ENCODE peak calls at places on chromosome 15, in five cellular contexts. I, D, U, G and R are unnamed samples. For H3K27me3, the result is how much of the 10 kb centered on the place peaks cover.

GRCh38 chr15:65101418-65101890 is 13.5 kb downstream of the UBAP1L start:
- DNase-seq in G (peak), I (peak), U (peak), D (peak), R (peak)

GRCh38 chr15:38750816-38751215 is 186.2 kb upstream of the RASGRP1 start:
- DNase-seq in D (no peak), U (no peak), G (no peak), I (no peak), R (no peak)

GRCh38 chr15:70127797-70128756 is 30.4 kb upstream of the TLE3 start:
- DNase-seq in U (no peak), D (no peak), G (no peak), I (no peak), R (no peak)

GRCh38 chr15:39691229-39691628 is 91.4 kb downstream of the FSIP1 start:
- DNase-seq in U (no peak), I (no peak), G (no peak), D (no peak), R (no peak)

GRCh38 chr15:63832620-63833245 is 1.0 kb downstream of the HERC1 start:
- DNase-seq in I (no peak), G (no peak), U (peak), D (no peak), R (no peak)

GRCh38 chr15:90814193-90814811 is 54.1 kb upstream of the FURIN start:
- DNase-seq in D (no peak), U (no peak), I (no peak), G (no peak), R (no peak)

GRCh38 chr15:100863406-100864198 is 16.0 kb upstream of the ALDH1A3 start:
- DNase-seq in G (no peak), I (peak), D (no peak), U (no peak), R (no peak)

GRCh38 chr15:28936081-28936480 is 50.3 kb downstream of the APBA2 start:
- DNase-seq in G (no peak), I (no peak), U (no peak), D (no peak), R (no peak)

GRCh38 chr15:38702178-38702912 is 137.7 kb upstream of the RASGRP1 start:
- DNase-seq in U (no peak), D (no peak), G (no peak), I (no peak), R (no peak)

GRCh38 chr15:83092309-83092976 is 15.0 kb upstream of the TM6SF1 start:
- DNase-seq in U (peak), G (no peak), I (peak), D (no peak), R (peak)

GRCh38 chr15:33882921-33883320 is 85.4 kb upstream of the CHRM5 start:
- DNase-seq in G (no peak), I (no peak), U (no peak), D (no peak), R (no peak)

GRCh38 chr15:46344906-46345305 is 710.1 kb downstream of the SQOR start:
- DNase-seq in D (no peak), U (no peak), I (no peak), G (no peak), R (no peak)

GRCh38 chr15:52287114-52287513 is 8.5 kb downstream of the MYO5C start:
- DNase-seq in G (no peak), U (no peak), D (no peak), I (no peak), R (no peak)

GRCh38 chr15:76338555-76339301 is 2.2 kb downstream of the ISL2 start:
- DNase-seq in U (no peak), D (peak), G (no peak), I (no peak), R (peak)

GRCh38 chr15:39556461-39556860 is 24.4 kb upstream of the THBS1 start:
- DNase-seq in D (no peak), U (no peak), G (no peak), I (peak), R (no peak)

GRCh38 chr15:35928847-35929246 is 382.9 kb upstream of the DPH6 start:
- DNase-seq in I (no peak), U (no peak), G (no peak), D (no peak), R (no peak)

GRCh38 chr15:76575177-76576078 is 238.9 kb downstream of the ISL2 start:
- DNase-seq in I (no peak), D (no peak), U (no peak), G (no peak), R (no peak)

GRCh38 chr15:42058791-42059190 is 35.6 kb downstream of the PLA2G4D start:
- DNase-seq in U (peak), D (no peak), I (no peak), G (no peak), R (no peak)

GRCh38 chr15:42062284-42062806 is 32.0 kb downstream of the PLA2G4D start:
- DNase-seq in I (no peak), G (no peak), D (no peak), U (peak), R (no peak)

GRCh38 chr15:42059661-42060476 is 34.5 kb downstream of the PLA2G4D start:
- DNase-seq in I (no peak), U (peak), D (peak), G (no peak), R (peak)

GRCh38 chr15:42060477-42060763 is 33.9 kb downstream of the PLA2G4D start:
- DNase-seq in D (no peak), I (no peak), U (no peak), G (no peak), R (no peak)

GRCh38 chr15:42060797-42061196 is 33.6 kb downstream of the PLA2G4D start:
- DNase-seq in U (peak), G (no peak), D (no peak), I (no peak), R (no peak)
- H3K27me3 ChIP-seq in U (under half), G (under half), D (under half), I (under half), R (under half)

DNA sequence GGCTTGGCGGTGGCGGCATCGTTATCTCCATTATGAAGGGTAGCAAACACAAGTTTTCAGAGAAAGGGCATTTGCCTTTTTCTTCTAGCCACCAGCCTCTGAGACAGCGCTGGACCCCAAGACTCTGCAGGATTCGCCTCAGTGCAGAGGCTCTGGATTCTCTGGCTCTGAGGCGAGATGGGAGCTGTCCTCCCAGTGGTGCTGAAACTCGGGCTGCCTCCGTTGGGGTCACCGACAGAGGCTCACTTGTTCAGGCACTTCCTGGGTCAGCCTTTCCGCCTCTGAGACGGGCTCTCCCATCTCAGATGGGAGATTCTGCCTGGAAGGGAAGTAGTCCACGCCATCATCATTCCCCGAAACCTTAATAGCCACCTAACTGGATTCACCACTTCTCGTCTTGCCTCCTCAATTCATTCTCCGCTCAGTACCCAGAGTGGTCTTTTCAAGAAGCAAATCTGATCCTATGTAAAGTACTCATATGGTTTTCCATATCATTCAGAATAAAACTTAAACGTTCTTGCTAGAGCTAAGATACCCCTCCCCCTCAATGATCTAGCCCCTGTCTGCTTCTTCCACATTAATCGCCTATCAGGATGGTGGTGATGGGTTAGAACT is 76.9 kb downstream of the RHCG start:
- DNase-seq in I (no peak), D (peak), U (peak), G (no peak), R (peak)
- H3K27me3 ChIP-seq in I (under half), D (half or more), U (under half), G (under half), R (under half)

DNA sequence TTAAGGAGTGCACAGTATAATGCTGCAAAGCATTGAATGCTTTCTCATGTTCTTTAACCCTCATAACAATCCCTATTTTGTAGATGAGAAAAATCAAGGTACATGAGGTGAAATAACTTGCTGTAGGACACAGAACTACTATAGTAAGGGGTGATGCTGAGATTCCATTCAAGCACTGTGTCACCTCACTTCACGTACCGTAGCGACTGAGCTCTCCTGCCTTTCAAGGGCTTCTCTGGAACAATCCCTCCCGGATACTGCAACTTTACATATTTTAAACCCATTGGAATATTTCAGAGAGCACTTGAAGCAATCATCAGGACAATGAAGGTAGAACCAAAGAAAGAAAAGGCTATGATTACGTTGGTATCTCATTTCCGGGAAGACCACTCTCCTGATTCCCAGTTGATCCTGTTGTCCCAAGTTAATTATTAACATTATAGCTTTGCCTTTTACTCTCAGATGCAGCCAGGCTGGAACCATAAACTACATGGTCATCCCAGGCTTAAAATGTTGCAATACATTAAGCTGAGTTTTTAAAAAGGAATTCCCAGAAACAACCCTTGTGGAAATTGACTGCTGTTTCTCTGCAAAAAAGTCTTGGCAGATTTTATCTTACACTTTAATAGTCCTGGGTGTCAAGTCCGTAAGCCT is 252.2 kb upstream of the IGF1R start:
- DNase-seq in I (no peak), U (no peak), G (peak), D (no peak), R (no peak)
- H3K27me3 ChIP-seq in I (under half), U (under half), G (under half), D (under half), R (under half)

GRCh38 chr15:42374810-42375209 is 15.5 kb downstream of the CAPN3 start:
- DNase-seq in I (no peak), D (no peak), U (no peak), G (no peak), R (no peak)
- H3K27me3 ChIP-seq in I (under half), D (under half), U (under half), G (under half), R (under half)